ENCODE peak calls at places on chromosomes 1 and 21, in five cellular contexts. U is stimulated activated CD4-positive, alpha-beta T cell treated with anti-CD3 and anti-CD28 coated beads, TNF-alpha, amount 100 ng/mL, for 4 hours; O is SW480; G is activated naive CD4-positive, alpha-beta T cell; F is psoas muscle. K is an unnamed sample.

GRCh38 chr1:91685994-91686393 is 185.3 kb downstream of the CDC7 start:
- DNase-seq in F (no peak), G (no peak), U (no peak), O (no peak), K (no peak)

GRCh38 chr21:38968887-38969543 is 163.3 kb downstream of the ETS2 start:
- DNase-seq in G (no peak), U (no peak), F (no peak), O (peak; percentile 74), K (no peak)

GRCh38 chr1:29197590-29197924 is 15.9 kb upstream of the SRSF4 start:
- DNase-seq in O (peak; percentile 51), F (no peak), G (no peak), U (no peak), K (no peak)

GRCh38 chr21:38811257-38811656 is 5.5 kb downstream of the ETS2 start:
- DNase-seq in G (no peak), U (no peak), O (no peak), F (no peak), K (no peak)

GRCh38 chr21:39384674-39385298 is 35.9 kb upstream of the HMGN1 start:
- DNase-seq in G (no peak), U (no peak), O (peak; percentile 38), F (no peak), K (no peak)

GRCh38 chr21:9763807-9764206 is 757.6 kb upstream of the TPTE start:
- DNase-seq in G (no peak), O (no peak), U (no peak), F (no peak), K (no peak)

GRCh38 chr1:182476625-182477024 is 26.7 kb downstream of the RGSL1 start:
- DNase-seq in F (no peak), O (no peak), G (no peak), U (no peak), K (no peak)

GRCh38 chr1:30748699-30749401 is 8.7 kb downstream of the LAPTM5 start:
- DNase-seq in U (no peak), O (no peak), F (no peak), G (no peak), K (no peak)

GRCh38 chr1:228684609-228685008 is 50.7 kb upstream of the RHOU start:
- DNase-seq in O (no peak), G (no peak), F (no peak), U (no peak), K (no peak)

GRCh38 chr1:245444971-245445370 is 290.2 kb downstream of the KIF26B start:
- DNase-seq in G (no peak), F (no peak), U (no peak), O (no peak), K (no peak)

GRCh38 chr1:109821221-109821669 is 57.5 kb upstream of the EPS8L3 start:
- DNase-seq in O (peak; percentile 65), F (peak; percentile 88), U (no peak), G (no peak), K (no peak)

GRCh38 chr1:75188892-75189291 is 54.7 kb downstream of the LHX8 start:
- DNase-seq in F (no peak), U (no peak), O (no peak), G (no peak), K (no peak)

GRCh38 chr21:32958288-32958992 is 67.3 kb upstream of the OLIG2 start:
- DNase-seq in U (no peak), O (peak; percentile 27), F (no peak), G (no peak), K (no peak)

GRCh38 chr1:155529929-155530328 is 32.7 kb downstream of the ASH1L start:
- DNase-seq in U (no peak), F (no peak), O (no peak), G (no peak), K (no peak)

GRCh38 chr1:238485062-238485905 is 594.6 kb upstream of the ZP4 start:
- DNase-seq in F (no peak), U (no peak), G (no peak), O (peak; percentile 50), K (no peak)

GRCh38 chr1:1947493-1947892 is 28.4 kb upstream of the TMEM52 start:
- DNase-seq in U (no peak), G (no peak), F (no peak), O (no peak), K (no peak)

GRCh38 chr1:162011337-162012012 is 12.2 kb downstream of the OLFML2B start:
- DNase-seq in U (no peak), O (no peak), G (no peak), F (no peak), K (no peak)

GRCh38 chr1:4745560-4745959 is 91.2 kb downstream of the AJAP1 start:
- DNase-seq in U (no peak), F (no peak), G (no peak), O (peak; percentile 16), K (no peak)

GRCh38 chr1:83799474-83800085 is 199.4 kb downstream of the TTLL7 start:
- DNase-seq in U (no peak), O (no peak), G (no peak), F (no peak), K (no peak)

GRCh38 chr1:168391759-168392681 is 111.3 kb downstream of the TBX19 start:
- DNase-seq in O (no peak), G (no peak), U (no peak), F (no peak), K (no peak)

GRCh38 chr21:44871576-44872265 is 1.8 kb downstream of the PTTG1IP start:
- DNase-seq in G (no peak), O (peak; percentile 80), U (no peak), F (peak; percentile 73), K (no peak)

GRCh38 chr1:248828845-248829244 is 3.1 kb upstream of the SH3BP5L start:
- DNase-seq in G (no peak), F (no peak), O (no peak), U (no peak), K (no peak)

GRCh38 chr1:197928849-197929336 is 11.7 kb downstream of the LHX9 start:
- DNase-seq in U (no peak), O (peak; percentile 25), F (no peak), G (no peak), K (no peak)

GRCh38 chr1:14377386-14377785 is 221.1 kb upstream of the KAZN start:
- DNase-seq in G (no peak), U (no peak), O (no peak), F (no peak), K (no peak)

GRCh38 chr1:31568895-31569655 is 7.2 kb upstream of the TINAGL1 start:
- DNase-seq in G (no peak), U (no peak), O (no peak), F (peak; percentile 73), K (no peak)

GRCh38 chr21:33109574-33110339 is 39.8 kb downstream of the OLIG1 start:
- DNase-seq in F (no peak), O (peak; percentile 52), U (no peak), G (no peak), K (no peak)

GRCh38 chr1:12595839-12596821 is 21.9 kb downstream of the DHRS3 start:
- DNase-seq in O (peak; percentile 97), U (no peak), G (no peak), F (peak; percentile 96), K (peak; percentile 59)

GRCh38 chr1:13754510-13755103 is 54.6 kb downstream of the PRDM2 start:
- DNase-seq in G (no peak), O (no peak), F (peak; percentile 56), U (no peak), K (no peak)

GRCh38 chr1:183414365-183414764 is 3.8 kb downstream of the NMNAT2 start:
- DNase-seq in U (no peak), F (no peak), O (no peak), G (no peak), K (no peak)

GRCh38 chr1:223844521-223844961 is 1.2 kb downstream of the TP53BP2 start:
- DNase-seq in O (no peak), F (no peak), G (no peak), U (no peak), K (no peak)

GRCh38 chr1:205225901-205226765 is 1.6 kb upstream of the TMCC2 start:
- DNase-seq in F (no peak), O (no peak), G (no peak), U (no peak), K (no peak)

GRCh38 chr1:234884701-234885100 is 243.9 kb downstream of the TOMM20 start:
- DNase-seq in U (no peak), O (no peak), F (no peak), G (no peak), K (no peak)

GRCh38 chr1:84164156-84164555 is 20.1 kb downstream of the PRKACB start:
- DNase-seq in O (no peak), G (no peak), U (no peak), F (no peak), K (no peak)

GRCh38 chr1:203202431-203203245 is 16.1 kb upstream of the CHI3L1 start:
- DNase-seq in O (no peak), F (peak; percentile 71), G (no peak), U (no peak), K (no peak)

GRCh38 chr1:114756009-114756892 is 1.5 kb downstream of the CSDE1 start:
- DNase-seq in F (no peak), G (no peak), O (no peak), U (no peak), K (no peak)

GRCh38 chr1:117760069-117760468 is 154.2 kb downstream of the TENT5C start:
- DNase-seq in F (no peak), O (no peak), U (no peak), G (no peak), K (no peak)

GRCh38 chr21:39518055-39518844 is 66.5 kb downstream of the SH3BGR start:
- DNase-seq in G (no peak), F (no peak), U (peak; percentile 10), O (peak; percentile 86), K (peak; percentile 52)

GRCh38 chr1:33342041-33342723 is 21.3 kb upstream of the A3GALT2 start:
- DNase-seq in G (no peak), F (peak; percentile 91), O (peak; percentile 39), U (no peak), K (no peak)

GRCh38 chr1:230285351-230285750 is 140.8 kb downstream of the PGBD5 start:
- DNase-seq in F (peak; percentile 27), O (no peak), G (no peak), U (no peak), K (no peak)

K was measured in GM18507.